ENCODE peak calls at places on chromosomes 6 and 20, in six cellular contexts. R is HFFc6, U is stomach, Z is RWPE1, W is Kasumi-1, E is EH. K is an unnamed sample.

GRCh38 chr20:19929749-19930148 is 87.4 kb upstream of the NAA20 start:
- DNase-seq in R (no peak), U (no peak), Z (no peak), W (no peak), E (no peak), K (no peak)

GRCh38 chr20:50294164-50295088 is 103.8 kb downstream of the CEBPB start:
- DNase-seq in R (no peak), U (no peak), Z (no peak), W (no peak), E (peak; percentile 21), K (no peak)

GRCh38 chr6:14450133-14451040 is 332.8 kb downstream of the CD83 start:
- DNase-seq in R (no peak), U (no peak), Z (no peak), W (no peak), E (peak; percentile 28), K (peak; percentile 36)

GRCh38 chr6:147614501-147614900 is 106.0 kb downstream of the SAMD5 start:
- DNase-seq in R (no peak), U (no peak), Z (no peak), W (no peak), E (peak; percentile 55), K (peak; percentile 56)

GRCh38 chr6:118203421-118204000 is 296.4 kb downstream of the SLC35F1 start:
- DNase-seq in R (no peak), U (no peak), Z (no peak), W (no peak), E (no peak), K (no peak)

GRCh38 chr6:101208152-101208551 is 185.4 kb upstream of the GRIK2 start:
- DNase-seq in R (no peak), U (no peak), Z (no peak), W (no peak), E (no peak), K (no peak)

GRCh38 chr20:56845546-56846081 is 216.5 kb downstream of the TFAP2C start:
- DNase-seq in R (no peak), U (no peak), Z (no peak), W (no peak), E (no peak), K (no peak)

GRCh38 chr20:4681971-4682370 is 39.7 kb upstream of the PRND start:
- DNase-seq in R (peak; percentile 50), U (no peak), Z (peak; percentile 69), W (no peak), E (peak; percentile 73), K (peak; percentile 74)

GRCh38 chr6:31396422-31397152 is 6.8 kb upstream of the MICA start:
- DNase-seq in R (peak; percentile 64), U (peak; percentile 88), Z (peak; percentile 54), W (peak; percentile 34), E (peak; percentile 78), K (peak; percentile 94)

GRCh38 chr20:8431538-8432434 is 299.7 kb downstream of the PLCB1 start:
- DNase-seq in R (no peak), U (no peak), Z (no peak), W (no peak), E (peak; percentile 47), K (no peak)

GRCh38 chr6:42970859-42971612 is 7.9 kb downstream of the PEX6 start:
- DNase-seq in R (peak; percentile 16), U (no peak), Z (peak; percentile 39), W (peak; percentile 41), E (peak; percentile 56), K (peak; percentile 36)

GRCh38 chr20:31551581-31552081 is 37.4 kb downstream of the HM13 start:
- DNase-seq in R (no peak), U (no peak), Z (no peak), W (no peak), E (no peak), K (peak; percentile 78)

GRCh38 chr6:170248111-170248805 is 42.6 kb downstream of the DLL1 start:
- DNase-seq in R (no peak), U (no peak), Z (no peak), W (no peak), E (no peak), K (no peak)

GRCh38 chr20:3093861-3094361 is 9.4 kb upstream of the AVP start:
- DNase-seq in R (no peak), U (no peak), Z (no peak), W (peak; percentile 83), E (no peak), K (no peak)

GRCh38 chr6:38110407-38111025 is 291.0 kb downstream of the ZFAND3 start:
- DNase-seq in R (no peak), U (no peak), Z (no peak), W (no peak), E (no peak), K (no peak)

GRCh38 chr6:7998103-7998725 is 66.0 kb downstream of the BLOC1S5 start:
- DNase-seq in R (peak; percentile 78), U (no peak), Z (no peak), W (no peak), E (peak; percentile 89), K (peak; percentile 30)

GRCh38 chr6:157045831-157046454 is 268.8 kb downstream of the ARID1B start:
- DNase-seq in R (peak; percentile 64), U (no peak), Z (peak; percentile 55), W (peak; percentile 28), E (peak; percentile 85), K (peak; percentile 82)

GRCh38 chr20:37270586-37271420 is 9.2 kb upstream of the GHRH start:
- DNase-seq in R (no peak), U (no peak), Z (no peak), W (peak; percentile 90), E (no peak), K (no peak)

GRCh38 chr6:41066867-41067304 is 5.3 kb downstream of the OARD1 start:
- DNase-seq in R (peak; percentile 73), U (peak; percentile 86), Z (peak; percentile 22), W (peak; percentile 61), E (peak; percentile 83), K (peak; percentile 91)

GRCh38 chr20:56829788-56830385 is 200.8 kb downstream of the TFAP2C start:
- DNase-seq in R (no peak), U (no peak), Z (no peak), W (no peak), E (no peak), K (no peak)

GRCh38 chr6:131524695-131525336 is 48.2 kb upstream of the ARG1 start:
- DNase-seq in R (no peak), U (no peak), Z (no peak), W (no peak), E (no peak), K (no peak)

GRCh38 chr6:132750455-132751248 is 7.1 kb downstream of the VNN2 start:
- DNase-seq in R (no peak), U (no peak), Z (no peak), W (no peak), E (no peak), K (no peak)

GRCh38 chr20:46651091-46651962 is at the start of gene SLC13A3:
- DNase-seq in R (no peak), U (peak; percentile 46), Z (no peak), W (no peak), E (no peak), K (peak; percentile 18)

GRCh38 chr6:160131636-160132296 is 10.2 kb downstream of the SLC22A1 start:
- DNase-seq in R (no peak), U (no peak), Z (no peak), W (no peak), E (no peak), K (no peak)

GRCh38 chr20:9262653-9263194 is 193.8 kb downstream of the PLCB4 start:
- DNase-seq in R (no peak), U (no peak), Z (no peak), W (no peak), E (peak; percentile 41), K (peak; percentile 40)

GRCh38 chr6:49563006-49563886 is 12.8 kb downstream of the C6orf141 start:
- DNase-seq in R (no peak), U (no peak), Z (no peak), W (no peak), E (no peak), K (no peak)

GRCh38 chr20:32780749-32781402 is 18.7 kb downstream of the DNMT3B start:
- DNase-seq in R (no peak), U (no peak), Z (no peak), W (no peak), E (no peak), K (no peak)

GRCh38 chr6:136235233-136235564 is 14.9 kb downstream of the MTFR2 start:
- DNase-seq in R (no peak), U (no peak), Z (no peak), W (no peak), E (peak; percentile 38), K (no peak)

GRCh38 chr6:40918035-40918651 is 120.9 kb downstream of the UNC5CL start:
- DNase-seq in R (no peak), U (no peak), Z (no peak), W (no peak), E (no peak), K (no peak)

GRCh38 chr6:150211700-150212615 is 69.1 kb downstream of the PPP1R14C start:
- DNase-seq in R (no peak), U (no peak), Z (no peak), W (no peak), E (no peak), K (no peak)

GRCh38 chr6:154302111-154302752 is 54.4 kb downstream of the IPCEF1 start:
- DNase-seq in R (peak; percentile 77), U (no peak), Z (no peak), W (peak; percentile 98), E (peak; percentile 87), K (peak; percentile 64)

GRCh38 chr20:24132246-24132645 is 143.7 kb upstream of the GGTLC1 start:
- DNase-seq in R (no peak), U (no peak), Z (no peak), W (no peak), E (peak; percentile 16), K (peak; percentile 33)

GRCh38 chr20:64234291-64234791 is 21.2 kb upstream of the PCMTD2 start:
- DNase-seq in R (no peak), U (no peak), Z (no peak), W (no peak), E (no peak), K (no peak)

GRCh38 chr6:118902731-118903130 is 8.8 kb downstream of the ASF1A start:
- DNase-seq in R (peak; percentile 18), U (no peak), Z (no peak), W (no peak), E (peak; percentile 46), K (peak; percentile 45)

GRCh38 chr6:73477407-73477806 is 15.9 kb downstream of the MTO1 start:
- DNase-seq in R (no peak), U (no peak), Z (no peak), W (no peak), E (no peak), K (no peak)

GRCh38 chr6:30591008-30591407 is 19.8 kb downstream of the ABCF1 start:
- DNase-seq in R (no peak), U (no peak), Z (peak; percentile 83), W (no peak), E (no peak), K (peak; percentile 65)

GRCh38 chr6:56033451-56033850 is 158.1 kb upstream of the BMP5 start:
- DNase-seq in R (no peak), U (no peak), Z (no peak), W (no peak), E (no peak), K (no peak)

GRCh38 chr6:51614725-51615124 is 472.7 kb downstream of the PKHD1 start:
- DNase-seq in R (no peak), U (no peak), Z (no peak), W (no peak), E (no peak), K (no peak)

GRCh38 chr6:142474446-142475289 is 172.9 kb downstream of the ADGRG6 start:
- DNase-seq in R (peak; percentile 59), U (peak; percentile 31), Z (peak; percentile 56), W (peak; percentile 58), E (peak; percentile 62), K (peak; percentile 78)

GRCh38 chr6:167153523-167153959 is 4.2 kb downstream of the GPR31 start:
- DNase-seq in R (no peak), U (no peak), Z (peak; percentile 8), W (peak; percentile 16), E (no peak), K (no peak)